ENCODE peak calls at places on chromosomes 5 and 9, in ten cellular contexts. F is left lung, S is NCI-H774, B is GDM1, T is GM04504, K is GOT3, O is sciatic nerve, J is fibroblast of mammary gland, G is NCI-H2081 treated with DMSO at 0.1 percent for 48 hours, V is NCI-H1694 treated with DMSO at 0.1 percent for 48 hours. U is an unnamed sample.

GRCh38 chr5:5421149-5421960 is 1.1 kb upstream of the ICE1 start:
- DNase-seq in V (no peak), T (no peak), G (no peak), J (no peak), S (peak), F (no peak), K (no peak), O (no peak), B (no peak), U (no peak)

GRCh38 chr5:142520885-142521284 is 165.0 kb downstream of the FGF1 start:
- DNase-seq in K (no peak), S (no peak), B (no peak), O (no peak), T (peak), F (no peak), J (peak), G (no peak), V (no peak), U (no peak)

GRCh38 chr5:40570408-40571129 is 109.1 kb upstream of the PTGER4 start:
- DNase-seq in T (peak), G (no peak), K (no peak), J (peak), V (no peak), O (no peak), B (no peak), F (no peak), S (no peak), U (no peak)

GRCh38 chr9:93501406-93501805 is 48.0 kb upstream of the FAM120AOS start:
- DNase-seq in S (no peak), K (no peak), J (no peak), G (no peak), F (no peak), O (no peak), V (no peak), B (no peak), T (no peak), U (no peak)

GRCh38 chr5:87210076-87210475 is 57.6 kb upstream of the RASA1 start:
- DNase-seq in F (no peak), B (no peak), O (no peak), S (no peak), G (no peak), K (no peak), V (no peak), T (no peak), J (no peak), U (no peak)

GRCh38 chr5:38607930-38608545 is 51.6 kb upstream of the LIFR start:
- DNase-seq in S (no peak), K (no peak), O (no peak), B (no peak), V (no peak), J (peak), G (no peak), T (no peak), F (no peak), U (no peak)

GRCh38 chr5:36027711-36028110 is 36.5 kb upstream of the UGT3A1 start:
- DNase-seq in K (no peak), F (no peak), T (no peak), V (no peak), O (no peak), J (no peak), B (no peak), S (no peak), G (no peak), U (no peak)

GRCh38 chr9:24436761-24437160 is 108.9 kb downstream of the IZUMO3 start:
- DNase-seq in S (no peak), J (no peak), V (no peak), G (no peak), K (no peak), T (no peak), F (no peak), O (no peak), B (no peak), U (no peak)

GRCh38 chr5:10354048-10354872 is 765 bp downstream of the MARCHF6 start:
- DNase-seq in K (no peak), T (no peak), B (no peak), F (peak), O (peak), G (peak), S (peak), V (peak), J (peak), U (peak)

GRCh38 chr9:116786737-116787136 is 99.6 kb downstream of the TRIM32 start:
- DNase-seq in F (no peak), V (no peak), G (no peak), B (no peak), J (no peak), O (no peak), K (no peak), T (no peak), S (no peak), U (no peak)

GRCh38 chr5:180627386-180628120 is 21.8 kb downstream of the FLT4 start:
- DNase-seq in G (no peak), J (no peak), S (no peak), F (no peak), T (no peak), K (no peak), B (no peak), O (no peak), V (no peak), U (no peak)

GRCh38 chr5:174531782-174532191 is 192.6 kb upstream of the MSX2 start:
- DNase-seq in B (peak), T (no peak), O (no peak), S (no peak), J (no peak), F (no peak), K (no peak), V (no peak), G (no peak), U (no peak)

GRCh38 chr9:35711501-35712428 is 20.2 kb downstream of the TLN1 start:
- DNase-seq in V (no peak), S (no peak), T (no peak), F (no peak), O (no peak), G (no peak), K (no peak), J (no peak), B (no peak), U (no peak)

GRCh38 chr9:23754551-23754950 is 71.5 kb downstream of the ELAVL2 start:
- DNase-seq in B (no peak), V (no peak), F (no peak), S (no peak), G (no peak), O (no peak), J (no peak), T (no peak), K (no peak), U (no peak)

GRCh38 chr5:57834829-57835554 is 352.4 kb upstream of the ACTBL2 start:
- DNase-seq in J (peak), B (peak), F (no peak), O (no peak), V (peak), S (no peak), K (no peak), T (no peak), G (no peak), U (no peak)

U was measured in NCI-H524 treated with DMSO at 0.1 percent for 48 hours.